ENCODE peak calls at places on chromosomes 6 and 20, in four cellular contexts. One of them, this sample, is unnamed.

GRCh38 chr6:11205721-11206120 is 26.7 kb downstream of the NEDD9 start:
- DNase-seq in hypothalamus: no peak
- DNase-seq in WTC11: no peak
- DNase-seq in activated CD4-positive, CD25-positive, alpha-beta regulatory T cell: no peak
- DNase-seq in this sample: no peak

GRCh38 chr20:57705103-57705899 is 4.5 kb downstream of the PMEPA1 start:
- DNase-seq in hypothalamus: no peak
- DNase-seq in activated CD4-positive, CD25-positive, alpha-beta regulatory T cell: no peak
- DNase-seq in WTC11: no peak
- DNase-seq in this sample: no peak

GRCh38 chr6:109428889-109429477 is 11.4 kb downstream of the PPIL6 start:
- DNase-seq in WTC11: no peak
- DNase-seq in activated CD4-positive, CD25-positive, alpha-beta regulatory T cell: no peak
- DNase-seq in hypothalamus: no peak
- DNase-seq in this sample: no peak

GRCh38 chr6:125114248-125114858 is 39.2 kb upstream of the TPD52L1 start:
- DNase-seq in WTC11: peak
- DNase-seq in activated CD4-positive, CD25-positive, alpha-beta regulatory T cell: no peak
- DNase-seq in hypothalamus: no peak
- DNase-seq in this sample: peak

GRCh38 chr6:75268121-75268987 is 16.2 kb downstream of the TMEM30A start:
- DNase-seq in WTC11: no peak
- DNase-seq in activated CD4-positive, CD25-positive, alpha-beta regulatory T cell: no peak
- DNase-seq in hypothalamus: no peak
- DNase-seq in this sample: no peak

GRCh38 chr20:62449951-62450815 is 22.8 kb upstream of the RBBP8NL start:
- DNase-seq in hypothalamus: no peak
- DNase-seq in WTC11: no peak
- DNase-seq in activated CD4-positive, CD25-positive, alpha-beta regulatory T cell: no peak
- DNase-seq in this sample: no peak

GRCh38 chr6:32178547-32179440 is 589 bp downstream of the RNF5 start:
- DNase-seq in WTC11: no peak
- DNase-seq in hypothalamus: no peak
- DNase-seq in activated CD4-positive, CD25-positive, alpha-beta regulatory T cell: no peak
- DNase-seq in this sample: no peak

GRCh38 chr6:17305219-17306001 is 24.2 kb downstream of the RBM24 start:
- DNase-seq in hypothalamus: no peak
- DNase-seq in WTC11: no peak
- DNase-seq in activated CD4-positive, CD25-positive, alpha-beta regulatory T cell: no peak
- DNase-seq in this sample: no peak

GRCh38 chr6:21664263-21665081 is 70.9 kb downstream of the SOX4 start:
- DNase-seq in activated CD4-positive, CD25-positive, alpha-beta regulatory T cell: no peak
- DNase-seq in WTC11: peak
- DNase-seq in hypothalamus: no peak
- DNase-seq in this sample: no peak

GRCh38 chr6:122614303-122614702 is 4.1 kb downstream of the PKIB start:
- DNase-seq in hypothalamus: no peak
- DNase-seq in activated CD4-positive, CD25-positive, alpha-beta regulatory T cell: no peak
- DNase-seq in WTC11: no peak
- DNase-seq in this sample: no peak

GRCh38 chr6:121823437-121823851 is 388.0 kb downstream of the GJA1 start:
- DNase-seq in hypothalamus: no peak
- DNase-seq in WTC11: no peak
- DNase-seq in activated CD4-positive, CD25-positive, alpha-beta regulatory T cell: no peak
- DNase-seq in this sample: no peak

GRCh38 chr6:169527306-169527705 is 174.5 kb downstream of the WDR27 start:
- DNase-seq in activated CD4-positive, CD25-positive, alpha-beta regulatory T cell: no peak
- DNase-seq in WTC11: no peak
- DNase-seq in hypothalamus: no peak
- DNase-seq in this sample: no peak

GRCh38 chr6:131754715-131755567 is 44.1 kb upstream of the CTAGE9 start:
- DNase-seq in WTC11: no peak
- DNase-seq in activated CD4-positive, CD25-positive, alpha-beta regulatory T cell: no peak
- DNase-seq in hypothalamus: no peak
- DNase-seq in this sample: no peak

GRCh38 chr20:63791497-63792156 is 39.4 kb downstream of the ZBTB46 start:
- DNase-seq in activated CD4-positive, CD25-positive, alpha-beta regulatory T cell: no peak
- DNase-seq in WTC11: no peak
- DNase-seq in hypothalamus: no peak
- DNase-seq in this sample: no peak

GRCh38 chr20:52103911-52104545 is 87.6 kb downstream of the ZFP64 start:
- DNase-seq in WTC11: peak
- DNase-seq in activated CD4-positive, CD25-positive, alpha-beta regulatory T cell: no peak
- DNase-seq in hypothalamus: no peak
- DNase-seq in this sample: peak

This sample was measured in activated CD4-positive, alpha-beta memory T cell treated with anti-CD3 and anti-CD28 coated beads, Interleukin-2, amount 10 ng/mL, durations not matched to agents 7 days and 5 days.